ENCODE peak calls at places on chromosomes 5 and 9, in eight cellular contexts. Z is tibial nerve, L is breast epithelium, R is prostate gland, Q is esophagus muscularis mucosa, K is HepG2, Y is heart left ventricle, P is sigmoid colon. E is an unnamed sample. For H3K27me3, the result is how much of the 10 kb centered on the place peaks cover.

GRCh38 chr5:95858661-95859326 is 36.3 kb upstream of the GLRX start:
- DNase-seq in Z (peak), L (peak), R (peak), Q (peak), K (peak), Y (peak), P (peak), E (peak)

GRCh38 chr9:133355881-133356357 is 368 bp downstream of the SURF1 start:
- DNase-seq in Z (no peak), L (no peak), R (no peak), Q (no peak), K (no peak), Y (no peak), P (no peak), E (no peak)

GRCh38 chr9:89879276-89879675 is 274.5 kb downstream of the GADD45G start:
- DNase-seq in Z (no peak), L (no peak), R (no peak), Q (peak), K (no peak), Y (no peak), P (peak), E (peak)

GRCh38 chr5:140336388-140336787 is 10.0 kb downstream of the HBEGF start:
- DNase-seq in Z (no peak), L (no peak), R (no peak), Q (no peak), K (peak), Y (peak), P (peak), E (peak)

GRCh38 chr5:80763873-80764647 is 109.3 kb upstream of the DHFR start:
- DNase-seq in Z (no peak), L (no peak), R (no peak), Q (no peak), K (no peak), Y (no peak), P (no peak), E (no peak)

GRCh38 chr5:87150630-87151029 is 117.1 kb upstream of the RASA1 start:
- DNase-seq in Z (no peak), L (no peak), R (no peak), Q (no peak), K (no peak), Y (no peak), P (no peak), E (no peak)

GRCh38 chr5:137376127-137376526 is 123.0 kb downstream of the SPOCK1 start:
- DNase-seq in Z (no peak), L (no peak), R (no peak), Q (no peak), K (no peak), Y (peak), P (no peak), E (no peak)

GRCh38 chr9:84315278-84315877 is 25.2 kb downstream of the SLC28A3 start:
- DNase-seq in Z (peak), L (no peak), R (peak), Q (no peak), K (peak), Y (peak), P (no peak), E (no peak)

GRCh38 chr5:72651779-72652178 is 144.6 kb upstream of the ZNF366 start:
- DNase-seq in Z (no peak), L (no peak), R (no peak), Q (no peak), K (no peak), Y (no peak), P (no peak), E (no peak)

GRCh38 chr9:77541055-77541454 is 107.1 kb downstream of the GNA14 start:
- DNase-seq in Z (no peak), L (no peak), R (no peak), Q (no peak), K (no peak), Y (no peak), P (no peak), E (no peak)

GRCh38 chr5:97658116-97658900 is 475.3 kb upstream of the RIOK2 start:
- DNase-seq in Z (no peak), L (no peak), R (no peak), Q (no peak), K (no peak), Y (no peak), P (no peak), E (no peak)

GRCh38 chr5:32889078-32889477 is 178.0 kb downstream of the NPR3 start:
- DNase-seq in Z (no peak), L (no peak), R (no peak), Q (no peak), K (no peak), Y (no peak), P (no peak), E (no peak)

GRCh38 chr9:30197954-30198353 is 2186.5 kb upstream of the ACO1 start:
- DNase-seq in Z (no peak), L (no peak), R (no peak), Q (no peak), K (peak), Y (no peak), P (no peak), E (no peak)

GRCh38 chr5:60842859-60843692 is 993 bp downstream of the ELOVL7 start:
- DNase-seq in Z (no peak), L (no peak), R (peak), Q (no peak), K (no peak), Y (no peak), P (no peak), E (no peak)

GRCh38 chr5:60844429-60844890 is 391 bp upstream of the ELOVL7 start:
- DNase-seq in Z (no peak), L (no peak), R (no peak), Q (no peak), K (peak), Y (no peak), P (no peak), E (no peak)

GRCh38 chr5:60841361-60841760 is 2.7 kb downstream of the ELOVL7 start:
- DNase-seq in Z (no peak), L (no peak), R (no peak), Q (no peak), K (no peak), Y (no peak), P (no peak), E (no peak)

GRCh38 chr5:60846298-60846697 is 2.2 kb upstream of the ELOVL7 start:
- DNase-seq in Z (no peak), L (no peak), R (no peak), Q (no peak), K (no peak), Y (no peak), P (no peak), E (no peak)

GRCh38 chr5:60843693-60844428 is at the start of gene ELOVL7:
- DNase-seq in Z (no peak), L (peak), R (peak), Q (no peak), K (peak), Y (peak), P (no peak), E (peak)
- TF ChIP-seq POLR2A in Z (peak), L (no peak), R (peak), Q (no peak), K (peak), Y (no peak), P (no peak), E (no peak)

GRCh38 chr5:67969176-67969575 is 246.4 kb upstream of the PIK3R1 start:
- DNase-seq in Z (no peak), L (no peak), R (no peak), Q (no peak), K (no peak), Y (no peak), P (no peak), E (no peak)

GRCh38 chr5:67966712-67967111 is 248.8 kb upstream of the PIK3R1 start:
- DNase-seq in Z (no peak), L (no peak), R (no peak), Q (no peak), K (no peak), Y (no peak), P (no peak), E (no peak)

GRCh38 chr5:67960939-67961338 is 254.6 kb upstream of the PIK3R1 start:
- DNase-seq in Z (no peak), L (no peak), R (no peak), Q (no peak), K (no peak), Y (peak), P (no peak), E (no peak)

GRCh38 chr5:67963789-67964519 is 251.6 kb upstream of the PIK3R1 start:
- DNase-seq in Z (no peak), L (no peak), R (peak), Q (no peak), K (no peak), Y (no peak), P (no peak), E (no peak)

DNA sequence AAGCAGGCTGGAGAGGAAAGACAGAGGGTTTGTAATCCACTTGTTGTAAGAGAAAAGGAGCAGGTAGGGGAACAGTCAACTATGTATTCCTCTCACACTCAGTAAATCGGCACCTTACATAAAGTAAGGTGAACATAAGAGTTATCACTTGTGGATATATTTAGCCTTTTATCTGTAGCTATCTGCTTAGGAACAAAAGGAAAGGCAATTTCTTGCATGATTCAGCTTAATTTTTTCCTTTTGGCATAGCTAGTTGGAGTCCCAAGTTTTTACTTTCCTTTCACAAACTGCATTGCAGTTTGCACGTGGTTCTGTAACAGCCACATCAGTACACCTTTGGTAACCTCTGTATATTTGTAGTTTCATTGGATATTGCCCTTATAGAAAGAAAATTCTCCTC is 250.9 kb upstream of the PIK3R1 start:
- DNase-seq in Z (no peak), L (no peak), R (no peak), Q (no peak), K (no peak), Y (no peak), P (no peak), E (no peak)
- H3K27me3 ChIP-seq in Z (under half), L (under half), R (under half), Q (under half), K (under half), Y (under half), P (under half), E (under half)

GRCh38 chr5:1319436-1320343 is 24.8 kb upstream of the TERT start:
- DNase-seq in Z (no peak), L (peak), R (no peak), Q (no peak), K (no peak), Y (no peak), P (peak), E (peak)
- TF ChIP-seq CTCF in Z (no peak), L (no peak), R (no peak), Q (no peak), K (no peak), Y (no peak), P (no peak), E (no peak)

DNA sequence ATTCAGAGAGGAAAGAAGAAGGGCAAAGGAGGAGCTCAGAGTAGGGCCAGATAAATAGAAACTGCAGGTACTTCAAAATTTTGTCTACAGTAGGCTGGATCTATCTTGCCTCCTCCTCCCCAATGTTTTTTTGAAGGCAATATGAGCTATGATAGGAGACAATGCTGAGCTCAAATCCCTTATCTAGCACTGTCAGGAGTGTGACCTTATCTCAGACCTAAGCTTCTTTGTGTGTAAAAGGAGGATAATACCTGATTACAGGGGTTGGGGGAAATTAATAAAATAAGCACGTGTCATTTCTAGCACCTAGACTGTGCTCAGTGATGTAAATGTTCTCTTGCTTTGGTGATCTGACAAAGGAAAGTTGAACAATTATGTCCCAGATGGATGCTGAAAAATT is 137.8 kb upstream of the CD180 start:
- DNase-seq in Z (no peak), L (no peak), R (no peak), Q (no peak), K (no peak), Y (no peak), P (no peak), E (no peak)
- TF ChIP-seq POLR2A in Z (no peak), L (no peak), R (no peak), Q (no peak), K (no peak), Y (no peak), P (no peak), E (no peak)

GRCh38 chr9:1055156-1055555 is 5.0 kb downstream of the DMRT2 start:
- DNase-seq in Z (no peak), L (no peak), R (no peak), Q (no peak), K (no peak), Y (no peak), P (no peak), E (no peak)
- H3K27me3 ChIP-seq in Z (under half), L (under half), R (under half), Q (half or more), K (under half), Y (half or more), P (half or more), E (under half)

GRCh38 chr5:57717555-57717954 is 234.9 kb upstream of the ACTBL2 start:
- DNase-seq in Z (no peak), L (no peak), R (no peak), Q (no peak), K (no peak), Y (no peak), P (no peak), E (no peak)
- TF ChIP-seq CTCF in Z (no peak), L (no peak), R (no peak), Q (no peak), K (no peak), Y (no peak), P (no peak), E (no peak)

DNA sequence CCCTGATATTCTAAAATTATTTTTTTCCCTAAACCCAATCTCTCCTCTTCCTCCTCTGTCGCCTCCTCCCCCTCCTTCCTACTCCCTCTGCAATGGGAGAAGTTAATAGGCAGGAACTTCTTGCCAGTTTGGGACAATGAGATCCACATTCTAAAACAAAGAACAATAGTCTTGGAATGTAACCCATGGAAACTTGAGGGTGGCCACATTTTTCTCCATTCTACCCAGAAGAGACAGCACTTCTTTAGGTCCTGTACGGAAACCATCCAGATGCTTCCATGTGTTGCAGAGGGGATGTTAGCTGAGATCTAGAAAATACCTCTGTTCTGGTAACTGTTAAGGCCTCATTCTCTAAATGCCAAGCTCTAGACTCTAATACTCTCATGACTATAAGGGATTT is 10.0 kb downstream of the SPARC start:
- DNase-seq in Z (no peak), L (no peak), R (no peak), Q (no peak), K (no peak), Y (no peak), P (no peak), E (no peak)
- TF ChIP-seq POLR2A in Z (no peak), L (no peak), R (no peak), Q (no peak), K (no peak), Y (no peak), P (no peak), E (no peak)

DNA sequence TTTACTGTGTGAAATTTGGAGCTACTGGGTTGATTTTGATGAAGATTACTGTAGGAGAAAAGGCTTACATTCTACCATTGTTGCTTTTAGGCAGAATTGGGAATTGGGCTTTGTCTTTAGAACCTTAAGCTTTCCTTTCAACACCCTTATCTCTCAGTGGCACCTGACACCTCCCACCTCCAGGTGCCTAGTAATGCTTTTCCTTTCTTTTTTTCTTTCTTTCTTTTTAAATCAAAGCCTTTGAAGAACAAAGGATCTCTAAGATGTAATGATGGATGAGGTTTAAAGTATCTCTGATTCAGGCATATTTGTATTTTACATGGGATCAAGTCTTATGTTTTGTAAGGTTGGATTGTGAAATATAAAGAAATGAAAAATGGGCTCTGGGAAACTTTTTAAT is 2.9 kb upstream of the ADGRV1 start:
- DNase-seq in Z (no peak), L (no peak), R (no peak), Q (no peak), K (no peak), Y (no peak), P (no peak), E (no peak)
- H3K27me3 ChIP-seq in Z (under half), L (under half), R (under half), Q (under half), K (under half), Y (half or more), P (under half), E (under half)